ENCODE peak calls at places on chromosomes 4 and X, in six cellular contexts. W is H9, L is psoas muscle, M is MCF 10A, H is cardiac muscle cell, O is neural crest cell. N is an unnamed sample.

GRCh38 chrX:43315622-43316021 is 340.5 kb upstream of the MAOA start:
- DNase-seq in H (no peak), O (no peak), W (no peak), M (no peak), L (no peak), N (no peak)

GRCh38 chr4:102451266-102451665 is 49.9 kb upstream of the NFKB1 start:
- DNase-seq in M (no peak), W (no peak), L (no peak), H (no peak), O (no peak), N (no peak)

GRCh38 chr4:73856518-73856917 is 3.4 kb downstream of the PF4V1 start:
- DNase-seq in W (no peak), L (no peak), O (no peak), H (peak; percentile 61), M (peak; percentile 65), N (no peak)

GRCh38 chr4:187770345-187770744 is 225.2 kb upstream of the ZFP42 start:
- DNase-seq in H (no peak), W (peak; percentile 69), O (no peak), M (no peak), L (no peak), N (no peak)

GRCh38 chrX:71909956-71910355 is 689 bp upstream of the NHSL2 start:
- DNase-seq in H (peak; percentile 18), L (peak; percentile 23), O (peak; percentile 27), W (peak; percentile 65), M (no peak), N (peak; percentile 35)

GRCh38 chr4:63105839-63106238 is 1303.4 kb downstream of the TECRL start:
- DNase-seq in M (no peak), O (no peak), W (peak; percentile 26), L (no peak), H (no peak), N (no peak)

GRCh38 chrX:25001808-25002657 is 13.7 kb downstream of the ARX start:
- DNase-seq in W (no peak), O (no peak), L (no peak), H (no peak), M (no peak), N (peak; percentile 36)

GRCh38 chr4:22385615-22386014 is 130.3 kb downstream of the ADGRA3 start:
- DNase-seq in M (peak; percentile 63), L (no peak), H (peak; percentile 14), W (no peak), O (no peak), N (no peak)

GRCh38 chr4:36053931-36054330 is 190.4 kb downstream of the ARAP2 start:
- DNase-seq in L (no peak), O (no peak), H (no peak), M (peak; percentile 4), W (no peak), N (no peak)

GRCh38 chrX:31038585-31039326 is 33.1 kb downstream of the FTHL17 start:
- DNase-seq in W (peak; percentile 28), O (peak; percentile 32), L (no peak), H (peak; percentile 72), M (peak; percentile 39), N (peak; percentile 18)

GRCh38 chr4:40211224-40212185 is 14.7 kb downstream of the RHOH start:
- DNase-seq in L (no peak), O (no peak), W (no peak), M (no peak), H (no peak), N (no peak)

GRCh38 chr4:4848540-4848939 is 10.9 kb upstream of the MSX1 start:
- DNase-seq in O (no peak), W (no peak), L (no peak), H (no peak), M (no peak), N (no peak)

GRCh38 chr4:184979461-184980124 is 38.7 kb upstream of the HELT start:
- DNase-seq in O (no peak), M (no peak), H (no peak), W (no peak), L (no peak), N (no peak)

GRCh38 chr4:38151870-38152269 is 191.7 kb downstream of the PTTG2 start:
- DNase-seq in M (no peak), L (no peak), O (no peak), H (no peak), W (no peak), N (no peak)

GRCh38 chr4:1720163-1720983 is 750 bp downstream of the TMEM129 start:
- DNase-seq in W (peak; percentile 54), L (peak; percentile 56), M (peak; percentile 30), O (peak; percentile 49), H (peak; percentile 53), N (peak; percentile 68)

GRCh38 chr4:304987-305680 is at the start of gene ZNF732:
- DNase-seq in M (peak; percentile 89), H (peak; percentile 87), O (peak; percentile 45), W (no peak), L (peak; percentile 14), N (peak; percentile 56)

GRCh38 chrX:16171944-16172343 is 4.7 kb downstream of the MAGEB17 start:
- DNase-seq in L (no peak), H (no peak), W (peak; percentile 63), O (no peak), M (no peak), N (no peak)

GRCh38 chrX:1877780-1878179 is 262.9 kb downstream of the ASMT start:
- DNase-seq in W (no peak), H (no peak), L (no peak), M (no peak), O (no peak), N (no peak)

GRCh38 chr4:99649208-99649607 is 8.4 kb downstream of the C4orf54 start:
- DNase-seq in W (no peak), O (no peak), L (no peak), H (no peak), M (no peak), N (no peak)

GRCh38 chr4:48815483-48815882 is 15.4 kb upstream of the OCIAD1 start:
- DNase-seq in O (no peak), L (no peak), H (no peak), W (no peak), M (no peak), N (no peak)

GRCh38 chrX:10040961-10041360 is 73.8 kb downstream of the CLDN34 start:
- DNase-seq in O (no peak), H (no peak), M (no peak), W (no peak), L (no peak), N (no peak)

GRCh38 chr4:65096630-65097029 is 573.7 kb downstream of the EPHA5 start:
- DNase-seq in H (no peak), W (no peak), L (no peak), O (no peak), M (no peak), N (no peak)

GRCh38 chrX:101507986-101508385 is 22.7 kb downstream of the ARMCX4 start:
- DNase-seq in L (no peak), H (no peak), M (no peak), W (no peak), O (no peak), N (no peak)

GRCh38 chr4:36215627-36216026 is 28.7 kb downstream of the ARAP2 start:
- DNase-seq in W (no peak), L (no peak), O (no peak), M (no peak), H (no peak), N (no peak)

GRCh38 chr4:7384929-7385890 is 49.5 kb downstream of the PSAPL1 start:
- DNase-seq in M (no peak), W (peak; percentile 19), O (no peak), H (no peak), L (no peak), N (no peak)

DNA sequence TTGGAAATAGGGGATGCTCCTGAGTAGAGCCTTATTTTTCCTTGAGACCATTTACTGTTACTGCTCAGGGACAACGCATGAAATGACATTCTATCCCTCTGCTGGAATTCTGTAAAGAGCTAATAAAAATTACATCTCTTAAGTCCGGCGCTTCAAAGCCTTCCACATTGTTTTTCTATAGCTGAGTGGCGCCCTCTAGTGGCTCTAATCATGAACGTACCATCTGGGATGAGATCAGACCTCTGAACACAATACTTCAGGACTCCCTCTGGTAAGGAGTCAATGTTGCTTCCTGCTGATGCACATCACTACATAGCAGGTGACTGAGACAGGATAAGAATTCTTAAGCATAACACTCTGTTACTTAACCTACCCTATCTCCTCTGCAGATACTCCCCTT is 6.0 kb downstream of the HMGN5 start:
- DNase-seq in L (peak; percentile 13), H (peak; percentile 71), W (peak; percentile 45), O (peak; percentile 53), M (peak; percentile 67), N (peak; percentile 49)
- TF ChIP-seq CTCF in L (peak; percentile 57), H (peak; percentile 55), W (peak; percentile 73), O (peak; percentile 71), M (peak; percentile 37), N (peak; percentile 50)

GRCh38 chr4:23720556-23720955 is 169.3 kb downstream of the PPARGC1A start:
- DNase-seq in O (no peak), M (no peak), W (no peak), L (no peak), H (no peak), N (no peak)

GRCh38 chr4:23718435-23718834 is 171.4 kb downstream of the PPARGC1A start:
- DNase-seq in L (no peak), W (no peak), H (no peak), M (no peak), O (no peak), N (no peak)

DNA sequence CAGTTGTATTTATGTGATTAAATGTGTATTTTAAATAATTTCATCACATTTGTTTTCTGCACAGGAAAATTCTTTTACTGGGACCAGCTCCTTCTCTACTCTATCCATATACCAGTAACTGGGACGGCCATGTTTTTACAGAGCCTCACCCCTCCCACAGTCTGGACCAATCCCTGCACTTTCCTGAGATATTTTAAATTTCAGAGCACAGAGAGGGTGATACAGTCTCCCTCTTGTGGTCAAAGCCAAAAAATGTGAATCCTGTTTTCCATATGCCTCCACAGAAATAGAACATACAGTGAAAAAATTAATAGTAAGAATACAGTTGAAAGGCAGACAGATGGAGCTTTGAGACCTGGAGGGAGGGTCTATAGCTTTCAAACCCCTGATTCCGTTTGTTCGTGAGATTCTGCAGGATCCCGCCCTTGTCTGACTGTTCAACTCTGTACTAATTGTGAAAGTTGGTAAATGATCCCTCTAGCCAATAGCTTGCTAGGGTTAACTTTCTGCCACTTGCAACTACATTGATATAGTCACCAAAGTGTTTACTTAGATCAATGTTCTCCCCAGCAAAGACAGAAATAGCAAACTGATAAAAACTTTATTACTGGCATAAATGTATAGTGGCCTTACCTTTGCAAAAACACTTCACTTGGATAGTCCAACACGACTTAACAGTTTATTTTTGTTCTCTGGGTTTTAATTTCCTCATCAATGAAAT is 172.2 kb downstream of the PPARGC1A start:
- DNase-seq in M (peak; percentile 34), H (peak; percentile 43), W (no peak), O (no peak), L (no peak), N (no peak)
- TF ChIP-seq CTCF in M (peak; percentile 23), H (peak; percentile 35), W (peak; percentile 66), O (peak; percentile 68), L (peak; percentile 40), N (peak; percentile 36)

GRCh38 chrX:36575670-36576069 is 432.5 kb upstream of the FAM47C start:
- DNase-seq in O (no peak), W (no peak), H (no peak), M (no peak), L (no peak), N (no peak)
- TF ChIP-seq CTCF in O (no peak), W (no peak), H (no peak), M (no peak), L (no peak), N (no peak)

DNA sequence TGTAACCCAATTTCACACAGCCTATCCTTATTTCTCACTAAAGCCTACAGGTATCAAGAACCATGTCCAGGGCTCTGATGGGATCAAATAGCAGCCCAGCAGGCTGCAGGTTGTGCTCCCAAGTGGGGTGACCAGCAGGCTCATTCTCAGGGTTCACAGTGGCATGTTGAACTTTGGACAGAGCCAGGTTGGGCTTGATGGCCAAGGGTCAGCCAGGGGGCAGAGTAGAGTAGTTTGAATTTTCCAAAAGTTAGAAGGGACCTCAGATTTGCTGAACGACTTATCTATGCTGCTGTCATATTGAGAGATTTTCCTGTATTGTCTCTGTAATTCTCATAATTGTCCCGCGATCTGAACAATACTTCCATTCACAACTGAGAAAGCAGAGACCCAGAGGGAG is 310.8 kb upstream of the BOD1L1 start:
- DNase-seq in L (no peak), W (no peak), O (no peak), H (no peak), M (no peak), N (no peak)
- TF ChIP-seq CTCF in L (no peak), W (no peak), O (no peak), H (no peak), M (no peak), N (no peak)

N was measured in nephron progenitor cell.